ENCODE peak calls at places on chromosomes 16 and 17, in four cellular contexts. X is neural crest cell, Y is heart left ventricle, V is glutamatergic neuron. R is an unnamed sample.

GRCh38 chr16:80788016-80788415 is 16.4 kb downstream of the CDYL2 start:
- DNase-seq in Y (no peak), X (no peak), V (no peak), R (no peak)

GRCh38 chr17:55433629-55434422 is 12.2 kb upstream of the MMD start:
- DNase-seq in Y (no peak), X (no peak), V (no peak), R (no peak)

GRCh38 chr16:20327444-20328041 is at the start of gene GP2:
- DNase-seq in X (no peak), V (no peak), Y (no peak), R (no peak)

GRCh38 chr17:50924800-50925199 is 58.6 kb upstream of the TOB1 start:
- DNase-seq in Y (no peak), V (no peak), X (no peak), R (no peak)

GRCh38 chr17:4768281-4768680 is 3.4 kb upstream of the TM4SF5 start:
- DNase-seq in V (no peak), X (no peak), Y (no peak), R (no peak)

GRCh38 chr17:70956731-70957130 is 787.4 kb downstream of the KCNJ2 start:
- DNase-seq in V (no peak), X (no peak), Y (no peak), R (no peak)

GRCh38 chr17:45948881-45949624 is 50.0 kb upstream of the STH start:
- DNase-seq in V (peak; percentile 84), X (peak; percentile 76), Y (peak; percentile 87), R (peak; percentile 79)

GRCh38 chr17:75503337-75503950 is 11.9 kb downstream of the CASKIN2 start:
- DNase-seq in X (no peak), Y (no peak), V (no peak), R (no peak)

GRCh38 chr16:75027520-75028300 is 28.9 kb downstream of the ZNRF1 start:
- DNase-seq in Y (no peak), V (no peak), X (no peak), R (no peak)

GRCh38 chr17:28478940-28479615 is 5.6 kb downstream of the SLC13A2 start:
- DNase-seq in X (no peak), V (no peak), Y (no peak), R (no peak)

GRCh38 chr17:31202968-31203367 is 94.1 kb downstream of the OMG start:
- DNase-seq in V (no peak), Y (no peak), X (no peak), R (no peak)

GRCh38 chr17:32520737-32521399 is 34.1 kb downstream of the CDK5R1 start:
- DNase-seq in X (no peak), V (no peak), Y (no peak), R (no peak)

GRCh38 chr17:7650509-7651096 is at the start of gene ATP1B2:
- DNase-seq in V (peak; percentile 86), X (peak; percentile 73), Y (peak; percentile 85), R (peak; percentile 41)

GRCh38 chr17:50993544-50993943 is 127.1 kb downstream of the SPAG9 start:
- DNase-seq in V (no peak), Y (no peak), X (no peak), R (no peak)

GRCh38 chr17:45979137-45979536 is 19.9 kb upstream of the STH start:
- DNase-seq in Y (no peak), X (no peak), V (no peak), R (no peak)

GRCh38 chr17:80861360-80861861 is 130.2 kb upstream of the CHMP6 start:
- DNase-seq in V (no peak), Y (no peak), X (no peak), R (no peak)

GRCh38 chr16:27195068-27195741 is 8.1 kb upstream of the KDM8 start:
- DNase-seq in Y (no peak), V (no peak), X (no peak), R (no peak)

GRCh38 chr16:23534868-23535860 is 22.0 kb downstream of the EARS2 start:
- DNase-seq in V (no peak), X (no peak), Y (no peak), R (no peak)

GRCh38 chr16:52953215-52953614 is 99.5 kb downstream of the CHD9NB start:
- DNase-seq in V (no peak), Y (no peak), X (no peak), R (no peak)

GRCh38 chr16:78693496-78693895 is 594.0 kb downstream of the WWOX start:
- DNase-seq in Y (no peak), V (no peak), X (no peak), R (no peak)

GRCh38 chr17:75693500-75694481 is 26.7 kb downstream of the SAP30BP start:
- DNase-seq in V (peak; percentile 30), Y (peak; percentile 76), X (no peak), R (peak; percentile 83)

GRCh38 chr16:67528222-67528869 is at the start of gene RIPOR1:
- DNase-seq in V (peak; percentile 72), X (peak; percentile 50), Y (peak; percentile 87), R (peak; percentile 30)

GRCh38 chr16:88464447-88465318 is 11.6 kb downstream of the ZFPM1 start:
- DNase-seq in X (no peak), Y (no peak), V (no peak), R (no peak)

GRCh38 chr16:84652565-84652964 is 4.3 kb downstream of the KLHL36 start:
- DNase-seq in V (no peak), X (no peak), Y (no peak), R (no peak)

GRCh38 chr17:17813725-17814095 is 23.1 kb downstream of the SREBF1 start:
- DNase-seq in V (no peak), X (no peak), Y (no peak), R (no peak)

GRCh38 chr17:48800626-48801217 is 16.3 kb downstream of the TTLL6 start:
- DNase-seq in V (no peak), Y (no peak), X (no peak), R (no peak)

GRCh38 chr16:12719972-12720371 is 83.7 kb downstream of the CPPED1 start:
- DNase-seq in Y (no peak), V (no peak), X (no peak), R (no peak)

GRCh38 chr17:68089881-68090280 is 54.3 kb downstream of the KPNA2 start:
- DNase-seq in V (no peak), Y (no peak), X (no peak), R (no peak)

GRCh38 chr17:82289822-82290541 is 16.5 kb upstream of the CSNK1D start:
- DNase-seq in V (no peak), X (no peak), Y (no peak), R (no peak)

GRCh38 chr17:2462481-2462880 is 49.2 kb downstream of the METTL16 start:
- DNase-seq in V (no peak), X (no peak), Y (no peak), R (no peak)

GRCh38 chr17:81402530-81402941 is 7.3 kb downstream of the BAHCC1 start:
- DNase-seq in Y (no peak), V (no peak), X (no peak), R (no peak)

GRCh38 chr17:82019905-82020873 is 2.5 kb downstream of the CENPX start:
- DNase-seq in V (peak; percentile 91), X (peak; percentile 78), Y (peak; percentile 86), R (no peak)

GRCh38 chr16:29653436-29653835 is 9.6 kb upstream of the SPN start:
- DNase-seq in X (no peak), Y (no peak), V (no peak), R (no peak)

GRCh38 chr17:79562806-79563141 is 48.1 kb downstream of the RBFOX3 start:
- DNase-seq in Y (no peak), X (no peak), V (no peak), R (no peak)